ENCODE peak calls at places on chromosomes 3 and 15, in seven cellular contexts. W is psoas muscle, T is neural progenitor cell, K is body of pancreas, V is small intestine, F is adipocyte, H is colonic mucosa. I is an unnamed sample.
A peak's percentile ranks its signal among the peaks of the same experiment; 100 is the strongest.

GRCh38 chr3:11626084-11626463 is 17.6 kb downstream of the VGLL4 start:
- DNase-seq in W (no peak), T (no peak), K (no peak), V (no peak), F (no peak), H (no peak), I (no peak)

GRCh38 chr15:87949214-87949933 is 307.2 kb downstream of the NTRK3 start:
- DNase-seq in W (no peak), T (no peak), K (no peak), V (no peak), F (no peak), H (no peak), I (no peak)

GRCh38 chr15:60374628-60375081 is 23.1 kb downstream of the ANXA2 start:
- DNase-seq in W (peak; percentile 64), T (peak; percentile 35), K (peak; percentile 28), V (peak; percentile 35), F (peak; percentile 96), H (no peak), I (no peak)

GRCh38 chr3:137066092-137066491 is 108.3 kb downstream of the IL20RB start:
- DNase-seq in W (no peak), T (no peak), K (no peak), V (no peak), F (no peak), H (no peak), I (no peak)

GRCh38 chr3:40871411-40871810 is 327.9 kb upstream of the CTNNB1 start:
- DNase-seq in W (no peak), T (no peak), K (no peak), V (no peak), F (no peak), H (no peak), I (no peak)

GRCh38 chr15:55589297-55589696 is 1.2 kb upstream of the PYGO1 start:
- DNase-seq in W (no peak), T (no peak), K (no peak), V (no peak), F (peak; percentile 32), H (no peak), I (no peak)

GRCh38 chr3:27666277-27666676 is 55.8 kb downstream of the EOMES start:
- DNase-seq in W (no peak), T (peak; percentile 35), K (no peak), V (no peak), F (no peak), H (no peak), I (peak; percentile 16)

GRCh38 chr3:157099337-157100078 is 60.4 kb downstream of the CCNL1 start:
- DNase-seq in W (no peak), T (no peak), K (no peak), V (no peak), F (no peak), H (no peak), I (no peak)

GRCh38 chr3:31946484-31947081 is 34.5 kb downstream of the OSBPL10 start:
- DNase-seq in W (no peak), T (no peak), K (no peak), V (no peak), F (no peak), H (no peak), I (no peak)

GRCh38 chr3:42425736-42426407 is 15.5 kb upstream of the LYZL4 start:
- DNase-seq in W (no peak), T (no peak), K (no peak), V (no peak), F (no peak), H (no peak), I (no peak)

GRCh38 chr3:123385499-123385898 is 63.4 kb downstream of the ADCY5 start:
- DNase-seq in W (no peak), T (no peak), K (no peak), V (no peak), F (no peak), H (no peak), I (no peak)

GRCh38 chr15:97652700-97653167 is 307.8 kb upstream of the ARRDC4 start:
- DNase-seq in W (no peak), T (peak; percentile 80), K (no peak), V (no peak), F (no peak), H (no peak), I (peak; percentile 38)

GRCh38 chr15:81023483-81024264 is 23.0 kb downstream of the TLNRD1 start:
- DNase-seq in W (peak; percentile 85), T (no peak), K (no peak), V (no peak), F (peak; percentile 64), H (peak; percentile 49), I (no peak)

GRCh38 chr3:157423337-157423736 is 13.3 kb upstream of the PTX3 start:
- DNase-seq in W (no peak), T (no peak), K (no peak), V (no peak), F (peak; percentile 19), H (no peak), I (no peak)

GRCh38 chr3:133570139-133570936 is 3.1 kb upstream of the CDV3 start:
- DNase-seq in W (no peak), T (peak; percentile 53), K (peak; percentile 36), V (no peak), F (peak; percentile 81), H (no peak), I (no peak)

GRCh38 chr3:4852780-4853748 is 126.2 kb upstream of the BHLHE40 start:
- DNase-seq in W (no peak), T (no peak), K (no peak), V (no peak), F (peak; percentile 13), H (no peak), I (no peak)

GRCh38 chr3:127708837-127709236 is 36.1 kb downstream of the ABTB1 start:
- DNase-seq in W (no peak), T (no peak), K (no peak), V (no peak), F (no peak), H (no peak), I (no peak)

DNA sequence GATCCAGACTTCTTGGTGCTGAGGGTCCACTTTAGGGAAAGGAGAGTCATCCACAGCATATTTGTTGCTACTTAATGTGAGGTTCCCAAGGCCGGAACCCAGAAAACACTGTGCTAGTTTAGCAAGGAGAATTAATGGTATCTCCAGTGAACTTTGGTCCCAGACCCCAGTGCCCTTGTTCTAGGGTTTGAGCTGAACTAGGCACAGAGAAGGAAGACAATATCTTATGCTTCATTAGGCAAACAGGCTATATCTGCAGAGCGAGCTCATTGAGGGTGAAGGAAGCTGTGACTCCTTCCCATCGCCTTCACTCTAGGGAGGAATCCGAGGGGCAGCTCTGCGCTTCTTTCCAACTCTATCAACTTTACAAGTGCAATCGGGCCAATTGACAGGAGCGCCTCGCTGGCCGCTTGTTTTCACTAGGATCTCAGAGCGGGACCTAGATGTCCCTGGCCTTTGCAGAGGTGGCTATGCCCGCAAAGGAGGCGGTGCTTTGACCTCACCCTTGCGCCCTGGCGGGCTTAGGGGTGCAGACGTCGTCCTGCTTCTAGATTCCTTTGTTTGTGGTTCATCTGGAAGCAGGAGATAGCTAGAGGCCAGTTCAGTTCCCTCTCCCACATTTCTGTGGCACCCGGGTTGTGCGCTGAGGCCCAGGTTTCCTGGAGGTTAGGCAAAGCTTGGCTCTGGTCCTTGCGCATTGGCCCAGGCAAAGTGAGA is 1.0 kb downstream of the PPM1L start:
- DNase-seq in W (peak; percentile 15), T (peak; percentile 58), K (peak; percentile 29), V (peak; percentile 5), F (no peak), H (peak; percentile 32), I (peak; percentile 10)
- H3K4me3 ChIP-seq in W (peak overlapping the region; percentile 89), T (peak overlapping the region; percentile 98), K (no peak overlapping the region), V (peak overlapping the region; percentile 96), F (peak overlapping the region; percentile 97), H (peak overlapping the region; percentile 24), I (peak overlapping the region; percentile 72)

GRCh38 chr15:31347067-31347975 is 20.7 kb downstream of the KLF13 start:
- DNase-seq in W (no peak), T (no peak), K (no peak), V (peak; percentile 62), F (no peak), H (no peak), I (no peak)

GRCh38 chr15:31344266-31344665 is 17.6 kb downstream of the KLF13 start:
- DNase-seq in W (no peak), T (no peak), K (peak; percentile 54), V (no peak), F (no peak), H (no peak), I (no peak)

GRCh38 chr15:31346367-31347066 is 19.9 kb downstream of the KLF13 start:
- DNase-seq in W (no peak), T (no peak), K (no peak), V (no peak), F (no peak), H (no peak), I (no peak)

GRCh38 chr15:31344824-31345605 is 18.4 kb downstream of the KLF13 start:
- DNase-seq in W (peak; percentile 50), T (no peak), K (peak; percentile 63), V (peak; percentile 98), F (no peak), H (peak; percentile 92), I (no peak)

GRCh38 chr15:31345606-31346366 is 19.2 kb downstream of the KLF13 start:
- DNase-seq in W (no peak), T (no peak), K (no peak), V (no peak), F (no peak), H (no peak), I (no peak)
- H3K27me3 ChIP-seq in W (no peaks in the 10 kb centered on the region), T (no peaks in the 10 kb centered on the region), K (no peaks in the 10 kb centered on the region), V (no peaks in the 10 kb centered on the region), F (no peaks in the 10 kb centered on the region), H (no peaks in the 10 kb centered on the region), I (no peaks in the 10 kb centered on the region)

DNA sequence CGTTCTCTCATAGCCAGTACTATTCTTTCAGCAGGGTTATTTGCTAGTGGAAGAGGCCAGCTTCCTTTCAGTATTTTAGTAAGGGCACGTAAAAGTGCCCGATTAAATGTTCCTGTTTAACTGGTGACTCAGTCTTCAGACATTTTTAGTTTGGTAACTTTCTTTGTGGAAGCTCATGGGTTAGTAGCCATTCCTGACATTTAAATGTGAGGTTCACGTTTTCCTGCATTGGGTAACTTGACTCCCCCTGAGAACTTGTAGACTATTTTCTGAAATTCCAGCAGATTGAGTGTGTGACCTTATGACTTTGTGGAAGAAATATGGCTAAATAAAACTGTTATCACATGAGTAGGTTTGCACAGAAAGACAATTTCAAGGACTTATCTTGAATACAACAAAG is 16.9 kb downstream of the ABHD2 start:
- DNase-seq in W (no peak), T (no peak), K (no peak), V (no peak), F (peak; percentile 95), H (no peak), I (no peak)
- H3K36me3 ChIP-seq in W (peaks cover 24% of the 10 kb centered on the region), T (no peaks in the 10 kb centered on the region), K (no peaks in the 10 kb centered on the region), V (peaks cover 7% of the 10 kb centered on the region), F (peaks cover 9% of the 10 kb centered on the region), H (no peaks in the 10 kb centered on the region), I (no peaks in the 10 kb centered on the region)

DNA sequence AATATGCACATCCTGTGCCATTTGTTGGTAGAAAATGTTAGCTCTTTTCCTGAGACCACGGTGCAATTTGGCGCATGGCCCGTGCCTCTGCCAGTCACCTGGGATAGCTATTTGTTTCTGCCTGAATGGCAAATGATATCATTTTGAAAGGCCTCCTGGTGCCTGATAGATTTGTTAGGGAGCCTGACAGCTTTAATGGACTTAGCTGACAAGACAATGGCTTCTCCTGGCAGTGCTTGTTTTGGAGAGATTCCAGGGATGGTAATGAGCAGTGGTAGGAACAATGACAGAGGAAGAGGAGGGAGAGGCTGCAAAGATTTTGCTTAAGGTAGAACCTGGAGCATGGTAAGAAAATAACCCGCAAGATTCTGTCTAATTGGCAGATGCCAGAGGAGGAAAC is 268.5 kb downstream of the CLSTN2 start:
- DNase-seq in W (no peak), T (peak; percentile 80), K (no peak), V (no peak), F (no peak), H (no peak), I (no peak)
- H3K4me3 ChIP-seq in W (no peak overlapping the region), T (no peak overlapping the region), K (no peak overlapping the region), V (no peak overlapping the region), F (no peak overlapping the region), H (no peak overlapping the region), I (no peak overlapping the region)